ENCODE peak calls at places on chromosomes 4 and X, in eight cellular contexts. W is A549; E is uterus; J is CD8-positive, alpha-beta T cell; S is psoas muscle; C is pancreas; O is hepatocyte; U is body of pancreas. H is an unnamed sample. For H3K9me3, the result is how much of the 10 kb centered on the place peaks cover.

GRCh38 chrX:108224727-108225455 is 133.3 kb downstream of the ATG4A start:
- DNase-seq in W (peak), E (no peak), J (no peak), S (peak), C (no peak), O (peak), U (no peak), H (no peak)

GRCh38 chr4:102247041-102247440 is 98.2 kb downstream of the SLC39A8 start:
- DNase-seq in W (no peak), E (no peak), J (no peak), S (no peak), C (no peak), O (no peak), U (no peak), H (no peak)

GRCh38 chr4:37988670-37989069 is 28.5 kb downstream of the PTTG2 start:
- DNase-seq in W (no peak), E (no peak), J (no peak), S (no peak), C (no peak), O (no peak), U (no peak), H (no peak)

GRCh38 chrX:123833387-123833786 is 26.5 kb upstream of the XIAP start:
- DNase-seq in W (peak), E (peak), J (peak), S (no peak), C (no peak), O (peak), U (peak), H (no peak)

GRCh38 chrX:144253356-144253755 is 369.5 kb downstream of the UBE2NL start:
- DNase-seq in W (no peak), E (no peak), J (no peak), S (no peak), C (no peak), O (no peak), U (no peak), H (no peak)

GRCh38 chrX:154458116-154458953 is at the start of gene PLXNA3:
- DNase-seq in W (no peak), E (no peak), J (peak), S (peak), C (peak), O (peak), U (peak), H (no peak)

GRCh38 chr4:162061214-162061613 is 102.6 kb downstream of the FSTL5 start:
- DNase-seq in W (peak), E (no peak), J (no peak), S (no peak), C (no peak), O (peak), U (no peak), H (no peak)

GRCh38 chr4:2482192-2482591 is 13.3 kb downstream of the RNF4 start:
- DNase-seq in W (no peak), E (no peak), J (no peak), S (no peak), C (no peak), O (no peak), U (no peak), H (no peak)

GRCh38 chr4:14787221-14787620 is 215.1 kb upstream of the CPEB2 start:
- DNase-seq in W (no peak), E (no peak), J (no peak), S (no peak), C (no peak), O (no peak), U (no peak), H (no peak)

GRCh38 chr4:14787894-14788293 is 214.4 kb upstream of the CPEB2 start:
- DNase-seq in W (peak), E (no peak), J (no peak), S (no peak), C (no peak), O (peak), U (peak), H (no peak)

GRCh38 chr4:14790487-14790886 is 211.8 kb upstream of the CPEB2 start:
- DNase-seq in W (no peak), E (no peak), J (no peak), S (no peak), C (no peak), O (no peak), U (no peak), H (no peak)

DNA sequence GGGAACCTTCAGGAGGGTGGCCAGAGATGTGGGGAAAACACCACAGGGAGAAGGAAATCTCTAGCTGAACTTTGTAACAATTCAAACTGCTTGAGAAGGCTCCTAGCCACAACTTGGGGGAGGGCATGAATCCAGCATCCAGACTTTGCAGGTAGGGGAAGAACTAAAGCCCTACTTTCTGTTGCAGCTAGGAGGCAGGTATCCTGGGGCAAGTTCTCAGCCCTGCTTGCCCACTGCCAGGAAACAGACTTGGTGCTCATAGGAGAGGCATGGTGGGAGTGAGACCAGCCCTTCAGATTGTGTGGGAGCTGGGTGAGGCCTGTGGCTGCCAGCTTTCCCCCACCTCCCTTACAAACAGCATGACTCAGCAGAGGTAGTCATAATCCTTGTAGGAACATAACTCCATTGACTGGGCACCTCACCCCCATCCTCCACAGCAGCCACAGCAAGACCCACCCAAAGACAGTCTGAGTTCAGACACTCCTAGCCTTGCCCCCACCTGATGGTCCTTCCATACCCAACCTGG is 209.5 kb upstream of the CPEB2 start:
- DNase-seq in W (peak), E (no peak), J (no peak), S (no peak), C (no peak), O (no peak), U (no peak), H (no peak)
- TF ChIP-seq CTCF in W (no peak), E (no peak), J (no peak), S (no peak), C (no peak), O (no peak), U (no peak), H (no peak)

GRCh38 chr4:271492-272103 is 33.7 kb downstream of the ZNF732 start:
- DNase-seq in W (no peak), E (no peak), J (no peak), S (no peak), C (no peak), O (no peak), U (no peak), H (no peak)
- H3K9me3 ChIP-seq in W (under half), E (under half), J (under half), S (half or more), C (under half), O (under half), U (under half), H (half or more)

GRCh38 chrX:151359931-151360871 is 36.8 kb upstream of the VMA21 start:
- DNase-seq in W (no peak), E (no peak), J (peak), S (peak), C (peak), O (peak), U (peak), H (no peak)
- TF ChIP-seq CTCF in W (peak), E (peak), J (peak), S (peak), C (peak), O (peak), U (peak), H (peak)

DNA sequence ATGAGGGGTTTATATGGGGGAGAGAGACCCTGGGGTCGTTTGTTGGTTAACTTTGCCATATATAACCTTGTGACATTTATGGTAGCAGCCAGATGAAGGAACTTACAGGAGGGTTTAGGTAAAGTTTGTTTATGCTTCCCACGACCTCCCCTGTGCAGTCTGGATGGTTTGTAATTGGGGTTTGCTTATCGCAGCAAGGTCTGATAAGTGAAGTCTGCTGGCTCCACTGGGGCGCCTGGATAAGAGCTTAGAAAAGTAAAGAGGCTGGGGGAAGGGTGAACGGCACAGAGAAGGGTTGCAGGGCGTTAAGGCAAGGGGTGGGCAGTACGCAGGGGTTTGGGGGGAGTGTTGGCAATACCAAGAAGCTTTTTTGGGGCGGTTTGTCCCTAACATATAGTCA is 98.7 kb downstream of the KDM6A start:
- DNase-seq in W (no peak), E (no peak), J (no peak), S (no peak), C (no peak), O (no peak), U (no peak), H (no peak)
- H3K9me3 ChIP-seq in W (under half), E (under half), J (under half), S (under half), C (under half), O (under half), U (under half), H (under half)

DNA sequence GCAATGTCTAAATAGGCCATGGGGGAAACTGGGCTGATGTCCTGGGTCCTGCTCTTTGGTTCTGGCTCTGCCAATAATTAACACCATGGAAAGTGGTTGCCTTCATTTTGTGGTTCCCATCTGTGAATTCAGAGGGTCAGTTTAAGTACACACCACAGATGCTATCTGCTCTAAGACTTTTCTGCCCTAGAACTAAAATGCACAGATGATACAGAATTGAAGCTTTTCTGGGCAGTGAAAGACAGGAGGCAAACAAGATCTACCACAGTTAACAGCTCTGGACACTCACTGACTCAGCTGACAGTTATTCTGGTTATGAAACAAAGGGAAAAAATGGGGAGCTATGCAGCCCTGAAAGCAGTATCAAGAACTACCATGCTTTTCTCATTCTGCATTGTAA is 37.3 kb downstream of the APBB2 start:
- DNase-seq in W (peak), E (no peak), J (no peak), S (no peak), C (no peak), O (peak), U (no peak), H (no peak)
- TF ChIP-seq CTCF in W (no peak), E (no peak), J (no peak), S (no peak), C (no peak), O (peak), U (no peak), H (no peak)